ENCODE peak calls at places on chromosomes 6 and 20, in four cellular contexts. One of them, this sample, is unnamed.

GRCh38 chr6:163120223-163120622 is 294.3 kb upstream of the QKI start:
- DNase-seq in endothelial cell: no peak
- DNase-seq in spleen: no peak
- DNase-seq in PC-9: no peak
- DNase-seq in this sample: no peak

GRCh38 chr6:62613920-62614319 is 327.9 kb upstream of the KHDRBS2 start:
- DNase-seq in endothelial cell: no peak
- DNase-seq in spleen: no peak
- DNase-seq in PC-9: no peak
- DNase-seq in this sample: no peak

GRCh38 chr6:113596907-113597583 is 260.1 kb upstream of the MARCKS start:
- DNase-seq in endothelial cell: no peak
- DNase-seq in spleen: no peak
- DNase-seq in PC-9: peak
- DNase-seq in this sample: peak

GRCh38 chr6:142374965-142375733 is 73.3 kb downstream of the ADGRG6 start:
- DNase-seq in endothelial cell: no peak
- DNase-seq in spleen: no peak
- DNase-seq in PC-9: peak
- DNase-seq in this sample: peak

GRCh38 chr20:51500936-51501335 is 41.6 kb downstream of the NFATC2 start:
- DNase-seq in endothelial cell: no peak
- DNase-seq in spleen: no peak
- DNase-seq in PC-9: no peak
- DNase-seq in this sample: no peak

GRCh38 chr6:89597988-89598387 is 40.6 kb downstream of the LYRM2 start:
- DNase-seq in endothelial cell: no peak
- DNase-seq in spleen: no peak
- DNase-seq in PC-9: peak
- DNase-seq in this sample: no peak

GRCh38 chr6:106884576-106884975 is 90.0 kb downstream of the CD24 start:
- DNase-seq in endothelial cell: no peak
- DNase-seq in spleen: no peak
- DNase-seq in PC-9: no peak
- DNase-seq in this sample: no peak

GRCh38 chr20:21303872-21304586 is 898 bp downstream of the XRN2 start:
- DNase-seq in endothelial cell: no peak
- DNase-seq in spleen: no peak
- DNase-seq in PC-9: peak
- DNase-seq in this sample: no peak

GRCh38 chr6:91994787-91995186 is 1407.9 kb upstream of the MAP3K7 start:
- DNase-seq in endothelial cell: no peak
- DNase-seq in spleen: no peak
- DNase-seq in PC-9: no peak
- DNase-seq in this sample: no peak

GRCh38 chr6:26152226-26153101 is 65.2 kb downstream of the HFE start:
- DNase-seq in endothelial cell: no peak
- DNase-seq in spleen: no peak
- DNase-seq in PC-9: no peak
- DNase-seq in this sample: no peak

GRCh38 chr6:135852775-135853174 is 1.3 kb downstream of the PDE7B start:
- DNase-seq in endothelial cell: no peak
- DNase-seq in spleen: no peak
- DNase-seq in PC-9: no peak
- DNase-seq in this sample: no peak

GRCh38 chr20:49167811-49168507 is 20.2 kb downstream of the STAU1 start:
- DNase-seq in endothelial cell: no peak
- DNase-seq in spleen: no peak
- DNase-seq in PC-9: no peak
- DNase-seq in this sample: no peak

GRCh38 chr6:123661105-123661891 is 24.5 kb upstream of the TRDN start:
- DNase-seq in endothelial cell: no peak
- DNase-seq in spleen: no peak
- DNase-seq in PC-9: no peak
- DNase-seq in this sample: no peak

GRCh38 chr6:56334937-56335336 is 87.6 kb upstream of the COL21A1 start:
- DNase-seq in endothelial cell: no peak
- DNase-seq in spleen: no peak
- DNase-seq in PC-9: no peak
- DNase-seq in this sample: no peak

GRCh38 chr6:15247750-15248450 is 2.0 kb downstream of the JARID2 start:
- DNase-seq in endothelial cell: peak
- DNase-seq in spleen: peak
- DNase-seq in PC-9: peak
- DNase-seq in this sample: no peak

GRCh38 chr20:62387219-62387913 is 463 bp downstream of the RPS21 start:
- DNase-seq in endothelial cell: no peak
- DNase-seq in spleen: no peak
- DNase-seq in PC-9: no peak
- DNase-seq in this sample: no peak

GRCh38 chr6:143180860-143181259 is 120.2 kb downstream of the AIG1 start:
- DNase-seq in endothelial cell: no peak
- DNase-seq in spleen: no peak
- DNase-seq in PC-9: no peak
- DNase-seq in this sample: no peak

GRCh38 chr6:29696147-29697129 is 15.5 kb upstream of the ZFP57 start:
- DNase-seq in endothelial cell: peak
- DNase-seq in spleen: no peak
- DNase-seq in PC-9: no peak
- DNase-seq in this sample: no peak

GRCh38 chr6:15800821-15801617 is 138.2 kb upstream of the DTNBP1 start:
- DNase-seq in endothelial cell: no peak
- DNase-seq in spleen: no peak
- DNase-seq in PC-9: no peak
- DNase-seq in this sample: no peak

GRCh38 chr6:17054647-17055046 is 47.2 kb upstream of the STMND1 start:
- DNase-seq in endothelial cell: no peak
- DNase-seq in spleen: no peak
- DNase-seq in PC-9: peak
- DNase-seq in this sample: no peak

GRCh38 chr6:137878810-137879285 is 11.8 kb downstream of the TNFAIP3 start:
- DNase-seq in endothelial cell: peak
- DNase-seq in spleen: peak
- DNase-seq in PC-9: no peak
- DNase-seq in this sample: no peak

GRCh38 chr6:163667372-163668060 is 253.0 kb downstream of the QKI start:
- DNase-seq in endothelial cell: no peak
- DNase-seq in spleen: peak
- DNase-seq in PC-9: no peak
- DNase-seq in this sample: no peak

GRCh38 chr6:154509421-154510143 is 903 bp downstream of the CNKSR3 start:
- DNase-seq in endothelial cell: peak
- DNase-seq in spleen: peak
- DNase-seq in PC-9: no peak
- DNase-seq in this sample: no peak

GRCh38 chr6:28948782-28949486 is 25.1 kb upstream of the TRIM27 start:
- DNase-seq in endothelial cell: no peak
- DNase-seq in spleen: no peak
- DNase-seq in PC-9: no peak
- DNase-seq in this sample: no peak

GRCh38 chr20:47659904-47660601 is 125.2 kb downstream of the SULF2 start:
- DNase-seq in endothelial cell: no peak
- DNase-seq in spleen: no peak
- DNase-seq in PC-9: no peak
- DNase-seq in this sample: no peak

GRCh38 chr20:38872036-38872435 is 54.2 kb upstream of the FAM83D start:
- DNase-seq in endothelial cell: no peak
- DNase-seq in spleen: no peak
- DNase-seq in PC-9: peak
- DNase-seq in this sample: no peak

GRCh38 chr20:1423625-1424106 is 30.8 kb upstream of the FKBP1A start:
- DNase-seq in endothelial cell: peak
- DNase-seq in spleen: no peak
- DNase-seq in PC-9: peak
- DNase-seq in this sample: no peak
- TF ChIP-seq CTCF in endothelial cell: no peak
- TF ChIP-seq CTCF in spleen: no peak
- TF ChIP-seq CTCF in PC-9: no peak
- TF ChIP-seq CTCF in this sample: no peak

GRCh38 chr6:161613711-161614110 is 339.9 kb upstream of the AGPAT4 start:
- DNase-seq in endothelial cell: no peak
- DNase-seq in spleen: no peak
- DNase-seq in PC-9: no peak
- DNase-seq in this sample: no peak

GRCh38 chr6:161618816-161619454 is 345.1 kb upstream of the AGPAT4 start:
- DNase-seq in endothelial cell: peak
- DNase-seq in spleen: no peak
- DNase-seq in PC-9: no peak
- DNase-seq in this sample: peak
- TF ChIP-seq CTCF in endothelial cell: no peak
- TF ChIP-seq CTCF in spleen: no peak
- TF ChIP-seq CTCF in PC-9: peak
- TF ChIP-seq CTCF in this sample: peak

GRCh38 chr6:5394280-5394679 is 133.0 kb downstream of the FARS2 start:
- DNase-seq in endothelial cell: no peak
- DNase-seq in spleen: no peak
- DNase-seq in PC-9: no peak
- DNase-seq in this sample: no peak

GRCh38 chr6:5401845-5402738 is 140.8 kb downstream of the FARS2 start:
- DNase-seq in endothelial cell: no peak
- DNase-seq in spleen: no peak
- DNase-seq in PC-9: no peak
- DNase-seq in this sample: no peak

GRCh38 chr6:5399391-5399790 is 138.1 kb downstream of the FARS2 start:
- DNase-seq in endothelial cell: no peak
- DNase-seq in spleen: no peak
- DNase-seq in PC-9: no peak
- DNase-seq in this sample: no peak

GRCh38 chr6:5395719-5396118 is 134.4 kb downstream of the FARS2 start:
- DNase-seq in endothelial cell: no peak
- DNase-seq in spleen: no peak
- DNase-seq in PC-9: no peak
- DNase-seq in this sample: no peak

GRCh38 chr6:5398530-5398929 is 137.2 kb downstream of the FARS2 start:
- DNase-seq in endothelial cell: no peak
- DNase-seq in spleen: no peak
- DNase-seq in PC-9: peak
- DNase-seq in this sample: peak
- TF ChIP-seq CTCF in endothelial cell: peak
- TF ChIP-seq CTCF in spleen: peak
- TF ChIP-seq CTCF in PC-9: peak
- TF ChIP-seq CTCF in this sample: peak

DNA sequence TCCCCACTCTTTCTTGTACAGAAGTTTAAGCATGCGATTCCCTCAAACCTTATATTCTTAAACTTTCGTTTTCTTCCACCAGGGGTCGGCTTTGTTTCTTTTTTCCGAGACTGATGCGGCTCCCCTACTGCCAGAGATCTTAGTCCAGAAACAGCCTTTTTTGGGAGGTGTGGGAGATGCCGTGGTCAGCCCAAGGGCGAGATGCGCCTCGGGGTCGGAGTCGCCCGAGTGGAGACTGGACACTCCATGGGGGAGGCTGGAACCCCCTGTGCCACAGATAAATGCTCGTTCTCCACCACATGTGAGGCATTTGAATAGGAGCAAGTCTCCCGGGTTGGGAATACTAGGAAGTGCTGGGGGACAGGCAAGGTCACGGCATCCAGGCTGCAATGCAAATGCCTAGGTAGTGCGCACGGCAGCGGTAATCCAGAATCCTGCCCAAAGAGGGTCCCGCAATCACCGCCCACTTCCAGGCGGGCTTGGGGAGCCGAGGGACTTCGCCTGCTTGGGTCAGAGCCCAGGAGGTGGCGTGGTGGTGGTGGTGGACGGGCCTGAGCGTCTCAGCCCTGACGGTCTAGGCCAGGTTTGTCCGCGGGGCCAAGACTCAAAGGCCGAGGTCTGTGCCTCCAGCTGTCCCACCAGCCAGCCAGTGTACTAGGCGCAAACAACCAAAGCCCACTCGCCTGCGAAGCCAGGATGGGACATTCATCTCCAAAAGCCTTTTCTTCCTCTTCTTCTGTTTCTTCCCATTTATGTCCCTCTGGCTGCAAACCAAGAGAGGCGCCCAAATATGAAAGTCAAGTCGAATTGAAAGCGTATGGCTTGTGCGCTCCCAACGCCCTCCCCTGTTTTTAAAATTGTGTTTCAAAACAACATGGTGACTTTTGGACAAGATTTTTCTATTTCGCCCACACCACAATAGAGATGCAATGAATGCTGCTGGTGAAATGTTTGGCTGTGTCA is 39.3 kb upstream of the OSTM1 start:
- DNase-seq in endothelial cell: peak
- DNase-seq in spleen: no peak
- DNase-seq in PC-9: peak
- DNase-seq in this sample: no peak
- TF ChIP-seq CTCF in endothelial cell: peak
- TF ChIP-seq CTCF in spleen: peak
- TF ChIP-seq CTCF in PC-9: peak
- TF ChIP-seq CTCF in this sample: peak

DNA sequence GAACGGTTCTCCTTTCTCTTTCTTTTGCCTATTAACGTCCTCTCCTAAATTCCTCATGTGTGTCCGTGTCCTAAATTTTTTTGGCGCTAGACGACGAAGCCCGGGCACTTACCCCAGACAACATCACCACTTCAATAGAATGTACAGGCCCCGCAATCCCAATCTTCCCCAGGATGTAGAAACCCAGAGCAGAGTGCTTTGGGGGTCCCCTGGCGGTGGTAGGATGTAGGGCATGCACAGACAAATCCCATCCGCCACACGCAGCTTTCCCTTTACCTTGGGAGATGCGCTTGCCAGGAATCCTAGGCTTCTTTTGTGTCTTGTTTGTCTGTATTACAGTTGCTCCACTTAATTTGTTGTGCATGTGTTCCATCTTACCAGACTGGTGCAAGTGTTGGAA is 417.3 kb upstream of the ARID1B start:
- DNase-seq in endothelial cell: peak
- DNase-seq in spleen: no peak
- DNase-seq in PC-9: no peak
- DNase-seq in this sample: no peak
- TF ChIP-seq CTCF in endothelial cell: peak
- TF ChIP-seq CTCF in spleen: no peak
- TF ChIP-seq CTCF in PC-9: no peak
- TF ChIP-seq CTCF in this sample: peak

GRCh38 chr6:39301606-39302005 is 12.6 kb downstream of the KCNK17 start:
- DNase-seq in endothelial cell: peak
- DNase-seq in spleen: no peak
- DNase-seq in PC-9: no peak
- DNase-seq in this sample: no peak
- TF ChIP-seq CTCF in endothelial cell: peak
- TF ChIP-seq CTCF in spleen: no peak
- TF ChIP-seq CTCF in PC-9: peak
- TF ChIP-seq CTCF in this sample: peak

This sample was measured in AG04449.